ENCODE peak calls at places on chromosomes 13 and 19, in four cellular contexts. One of them, this sample, is unnamed.

GRCh38 chr13:110560606-110561334 is 752 bp downstream of the RAB20 start:
- DNase-seq in H9: peak
- DNase-seq in T-helper 1 cell: peak
- DNase-seq in left lung: no peak
- DNase-seq in this sample: peak

GRCh38 chr13:61413572-61413971 is 2.1 kb downstream of the PCDH20 start:
- DNase-seq in T-helper 1 cell: no peak
- DNase-seq in left lung: peak
- DNase-seq in H9: peak
- DNase-seq in this sample: no peak

GRCh38 chr13:113748101-113748861 is 10.7 kb upstream of the TMEM255B start:
- DNase-seq in T-helper 1 cell: no peak
- DNase-seq in H9: no peak
- DNase-seq in left lung: peak
- DNase-seq in this sample: no peak

GRCh38 chr19:33819875-33820781 is 23.5 kb downstream of the KCTD15 start:
- DNase-seq in T-helper 1 cell: peak
- DNase-seq in H9: peak
- DNase-seq in left lung: peak
- DNase-seq in this sample: peak

GRCh38 chr19:31148671-31149070 is 200.6 kb downstream of the TSHZ3 start:
- DNase-seq in T-helper 1 cell: no peak
- DNase-seq in left lung: no peak
- DNase-seq in H9: no peak
- DNase-seq in this sample: no peak

GRCh38 chr13:97660488-97661086 is 226.6 kb downstream of the RAP2A start:
- DNase-seq in T-helper 1 cell: no peak
- DNase-seq in left lung: no peak
- DNase-seq in H9: no peak
- DNase-seq in this sample: no peak

GRCh38 chr19:49710372-49710951 is 19.5 kb downstream of the CPT1C start:
- DNase-seq in H9: no peak
- DNase-seq in T-helper 1 cell: no peak
- DNase-seq in left lung: no peak
- DNase-seq in this sample: peak

GRCh38 chr13:77516342-77516789 is 19.1 kb upstream of the SCEL start:
- DNase-seq in T-helper 1 cell: peak
- DNase-seq in H9: no peak
- DNase-seq in left lung: no peak
- DNase-seq in this sample: peak

GRCh38 chr13:50171585-50172282 is 156.5 kb downstream of the KCNRG start:
- DNase-seq in left lung: no peak
- DNase-seq in H9: no peak
- DNase-seq in T-helper 1 cell: no peak
- DNase-seq in this sample: no peak

GRCh38 chr13:75485286-75486062 is 3.5 kb upstream of the TBC1D4 start:
- DNase-seq in left lung: no peak
- DNase-seq in H9: no peak
- DNase-seq in T-helper 1 cell: no peak
- DNase-seq in this sample: peak

GRCh38 chr13:33642374-33643065 is 175.4 kb upstream of the RFC3 start:
- DNase-seq in H9: no peak
- DNase-seq in T-helper 1 cell: no peak
- DNase-seq in left lung: no peak
- DNase-seq in this sample: peak

GRCh38 chr13:39971526-39971925 is 316.1 kb downstream of the COG6 start:
- DNase-seq in T-helper 1 cell: no peak
- DNase-seq in H9: no peak
- DNase-seq in left lung: no peak
- DNase-seq in this sample: no peak

GRCh38 chr13:34247596-34247995 is 429.6 kb downstream of the RFC3 start:
- DNase-seq in left lung: no peak
- DNase-seq in T-helper 1 cell: no peak
- DNase-seq in H9: no peak
- DNase-seq in this sample: no peak

GRCh38 chr13:35164324-35164932 is 222.4 kb downstream of the NBEA start:
- DNase-seq in T-helper 1 cell: peak
- DNase-seq in left lung: no peak
- DNase-seq in H9: no peak
- DNase-seq in this sample: peak

GRCh38 chr13:46648166-46648607 is 95.2 kb downstream of the LRCH1 start:
- DNase-seq in left lung: no peak
- DNase-seq in H9: no peak
- DNase-seq in T-helper 1 cell: no peak
- DNase-seq in this sample: peak

GRCh38 chr19:28836366-28836765 is 376.6 kb downstream of the UQCRFS1 start:
- DNase-seq in H9: no peak
- DNase-seq in T-helper 1 cell: no peak
- DNase-seq in left lung: no peak
- DNase-seq in this sample: no peak

GRCh38 chr19:42401365-42402303 is 11.5 kb upstream of the CNFN start:
- DNase-seq in H9: peak
- DNase-seq in T-helper 1 cell: peak
- DNase-seq in left lung: peak
- DNase-seq in this sample: peak

GRCh38 chr19:13881231-13881691 is 4.3 kb downstream of the NANOS3 start:
- DNase-seq in left lung: no peak
- DNase-seq in H9: peak
- DNase-seq in T-helper 1 cell: peak
- DNase-seq in this sample: peak

GRCh38 chr19:19185853-19186728 is 5.9 kb downstream of the BORCS8 start:
- DNase-seq in H9: peak
- DNase-seq in T-helper 1 cell: peak
- DNase-seq in left lung: peak
- DNase-seq in this sample: peak

This sample was measured in EL.